ENCODE peak calls at places on chromosomes 12 and 14, in ten cellular contexts. K is pancreas, S is AG09309, P is activated B cell treated with CpG ODN at 0.5 μM for 24 hours, H is foreskin keratinocyte, L is astrocyte of the spinal cord, J is esophagus squamous epithelium, F is MCF 10A, N is psoas muscle, T is tibial nerve. D is an unnamed sample.

GRCh38 chr14:39218171-39218769 is 15.4 kb upstream of the MIA2 start:
- DNase-seq in K (no peak), S (no peak), P (no peak), H (peak), L (peak), J (no peak), F (peak), N (no peak), T (no peak), D (no peak)

GRCh38 chr14:72583316-72584272 is 310.3 kb downstream of the DPF3 start:
- DNase-seq in K (no peak), S (no peak), P (no peak), H (no peak), L (no peak), J (no peak), F (no peak), N (no peak), T (no peak), D (no peak)

GRCh38 chr12:3253682-3254275 is 176.6 kb downstream of the TSPAN9 start:
- DNase-seq in K (no peak), S (no peak), P (no peak), H (no peak), L (no peak), J (no peak), F (no peak), N (no peak), T (no peak), D (no peak)

GRCh38 chr14:89212386-89213235 is 204.4 kb downstream of the FOXN3 start:
- DNase-seq in K (no peak), S (no peak), P (no peak), H (no peak), L (no peak), J (no peak), F (no peak), N (no peak), T (no peak), D (no peak)

GRCh38 chr12:112097641-112098040 is 10.9 kb downstream of the NAA25 start:
- DNase-seq in K (no peak), S (no peak), P (no peak), H (no peak), L (peak), J (no peak), F (peak), N (no peak), T (no peak), D (no peak)

GRCh38 chr12:462936-463705 is 3.4 kb downstream of the B4GALNT3 start:
- DNase-seq in K (no peak), S (no peak), P (no peak), H (no peak), L (no peak), J (no peak), F (peak), N (no peak), T (no peak), D (no peak)

GRCh38 chr12:41663487-41664258 is 475.6 kb downstream of the PDZRN4 start:
- DNase-seq in K (no peak), S (no peak), P (no peak), H (peak), L (peak), J (no peak), F (peak), N (no peak), T (no peak), D (peak)

GRCh38 chr14:20568393-20568792 is 7.5 kb upstream of the RNASE9 start:
- DNase-seq in K (no peak), S (no peak), P (no peak), H (no peak), L (no peak), J (no peak), F (no peak), N (no peak), T (no peak), D (no peak)

GRCh38 chr14:94677239-94677612 is 65.0 kb downstream of the SERPINA3 start:
- DNase-seq in K (no peak), S (no peak), P (no peak), H (no peak), L (no peak), J (no peak), F (no peak), N (no peak), T (no peak), D (no peak)

DNA sequence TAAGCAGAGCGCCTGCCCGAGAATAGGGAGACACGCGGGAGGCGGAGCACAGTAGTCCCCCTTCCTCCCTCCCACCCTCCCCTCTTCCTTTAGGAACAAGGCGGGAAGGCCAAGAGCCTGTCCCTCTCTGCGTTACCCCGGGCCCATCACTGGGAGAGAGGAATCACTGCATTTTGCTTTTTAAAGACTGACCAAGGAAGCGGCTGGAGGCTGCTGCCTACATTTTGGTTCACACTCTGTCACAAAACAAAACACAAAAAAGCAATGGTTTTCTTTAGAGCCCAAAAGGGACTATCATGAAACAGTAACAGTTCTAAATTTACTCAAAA is 19.8 kb downstream of the STX2 start:
- DNase-seq in K (no peak), S (no peak), P (no peak), H (no peak), L (no peak), J (no peak), F (no peak), N (no peak), T (no peak), D (no peak)
- TF ChIP-seq CTCF in K (no peak), S (no peak), P (peak), H (no peak), L (no peak), J (no peak), F (peak), N (no peak), T (no peak), D (no peak)

GRCh38 chr14:88129306-88130056 is 124.5 kb downstream of the GPR65 start:
- DNase-seq in K (no peak), S (peak), P (no peak), H (peak), L (peak), J (no peak), F (peak), N (no peak), T (no peak), D (no peak)
- TF ChIP-seq CTCF in K (no peak), S (no peak), P (no peak), H (peak), L (no peak), J (no peak), F (no peak), N (no peak), T (no peak), D (no peak)

DNA sequence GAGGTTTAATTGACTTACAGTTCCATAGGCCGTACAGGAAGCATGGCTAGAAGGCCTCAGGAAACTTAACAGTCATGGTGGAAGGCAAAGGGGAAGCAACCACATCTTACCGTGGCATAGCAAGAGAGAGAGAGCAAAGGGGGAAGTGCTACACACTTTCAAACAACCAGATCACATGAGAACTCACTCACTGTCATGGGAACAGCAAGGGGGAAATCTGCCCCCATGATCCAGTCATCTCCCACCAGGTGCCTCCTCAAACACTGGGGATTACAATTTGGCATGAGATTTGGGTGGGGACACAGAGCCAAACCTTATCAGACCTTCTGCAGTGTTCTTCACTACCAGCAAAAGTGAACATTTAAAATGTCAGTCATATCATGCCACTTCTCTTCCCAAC is 58.9 kb downstream of the USP15 start:
- DNase-seq in K (no peak), S (no peak), P (no peak), H (no peak), L (no peak), J (no peak), F (no peak), N (no peak), T (no peak), D (no peak)
- TF ChIP-seq CTCF in K (no peak), S (no peak), P (no peak), H (no peak), L (no peak), J (no peak), F (no peak), N (no peak), T (no peak), D (no peak)

DNA sequence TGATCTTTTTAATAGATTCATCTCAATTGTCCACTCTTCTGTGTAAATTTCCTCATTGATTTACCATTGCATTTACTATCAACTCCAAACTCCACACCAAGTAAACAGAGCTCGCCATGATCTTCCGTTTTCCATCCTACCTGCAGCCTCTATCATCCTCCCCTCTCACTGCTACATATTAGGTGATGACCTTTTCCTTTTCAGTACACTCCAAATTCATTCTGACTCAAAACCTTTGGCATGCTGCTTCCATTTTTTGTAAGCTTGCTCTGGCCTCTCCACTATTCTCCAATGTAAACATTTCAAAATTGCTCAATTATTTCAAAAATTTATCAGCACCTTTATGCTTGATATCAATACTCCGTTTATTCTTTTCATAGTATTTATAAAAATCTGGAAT is 40.2 kb upstream of the PZP start:
- DNase-seq in K (no peak), S (no peak), P (no peak), H (no peak), L (no peak), J (no peak), F (no peak), N (no peak), T (no peak), D (no peak)
- TF ChIP-seq CTCF in K (no peak), S (no peak), P (no peak), H (no peak), L (no peak), J (no peak), F (no peak), N (no peak), T (no peak), D (no peak)